ENCODE peak calls at places on chromosome 22, in eight cellular contexts. N, G, S, H, D, X, I and E are unnamed samples.
A peak's percentile ranks its signal among the peaks of the same experiment; 100 is the strongest.

GRCh38 chr22:49199224-49199623 is 628.4 kb downstream of the BRD1 start:
- DNase-seq in G (no peak), I (no peak), H (no peak), S (no peak), N (no peak), X (no peak), D (no peak), E (no peak)

GRCh38 chr22:20141186-20142077 is 9.4 kb downstream of the CCDC188 start:
- DNase-seq in S (no peak), I (no peak), D (no peak), N (no peak), G (no peak), H (peak; percentile 81), X (no peak), E (no peak)

GRCh38 chr22:19661156-19661555 is 53.1 kb upstream of the SEPTIN5 start:
- DNase-seq in D (no peak), I (no peak), N (no peak), H (no peak), G (no peak), S (no peak), X (no peak), E (no peak)

GRCh38 chr22:22031571-22031970 is 49.0 kb upstream of the TOP3B start:
- DNase-seq in H (no peak), I (no peak), D (no peak), G (no peak), S (no peak), X (no peak), N (no peak), E (no peak)

GRCh38 chr22:27583930-27584329 is 217.6 kb downstream of the MN1 start:
- DNase-seq in G (no peak), I (no peak), N (no peak), S (no peak), X (no peak), D (no peak), H (no peak), E (no peak)

GRCh38 chr22:47781427-47782111 is 1019.1 kb downstream of the TBC1D22A start:
- DNase-seq in S (no peak), H (no peak), I (no peak), G (no peak), D (no peak), X (no peak), N (no peak), E (no peak)

GRCh38 chr22:40797427-40797826 is 21.7 kb downstream of the SLC25A17 start:
- DNase-seq in I (no peak), S (no peak), H (peak; percentile 50), G (no peak), X (no peak), D (peak; percentile 38), N (no peak), E (no peak)

GRCh38 chr22:23225724-23226496 is 45.6 kb downstream of the BCR start:
- DNase-seq in I (no peak), X (peak; percentile 85), N (no peak), H (peak; percentile 47), S (peak; percentile 84), D (peak; percentile 64), G (no peak), E (no peak)

GRCh38 chr22:40588726-40589125 is 47.8 kb downstream of the MRTFA start:
- DNase-seq in N (no peak), H (peak; percentile 29), G (no peak), I (no peak), D (peak; percentile 42), S (peak; percentile 65), X (no peak), E (no peak)

GRCh38 chr22:19022755-19023154 is 86.7 kb upstream of the PRODH start:
- DNase-seq in X (no peak), N (no peak), H (no peak), I (no peak), S (no peak), G (no peak), D (no peak), E (no peak)

GRCh38 chr22:20175597-20175900 is 24.7 kb upstream of the CCDC188 start:
- DNase-seq in I (no peak), D (no peak), H (peak; percentile 4), G (no peak), X (no peak), S (no peak), N (no peak), E (no peak)

GRCh38 chr22:19722915-19723164 is 499 bp upstream of the GP1BB start:
- DNase-seq in X (no peak), H (no peak), G (no peak), D (no peak), I (peak; percentile 51), S (no peak), N (no peak), E (peak; percentile 40)

GRCh38 chr22:37051629-37052385 is at the start of gene KCTD17:
- DNase-seq in H (peak; percentile 50), D (peak; percentile 60), S (peak; percentile 53), G (no peak), X (peak; percentile 64), I (peak; percentile 79), N (peak; percentile 24), E (peak; percentile 80)

DNA sequence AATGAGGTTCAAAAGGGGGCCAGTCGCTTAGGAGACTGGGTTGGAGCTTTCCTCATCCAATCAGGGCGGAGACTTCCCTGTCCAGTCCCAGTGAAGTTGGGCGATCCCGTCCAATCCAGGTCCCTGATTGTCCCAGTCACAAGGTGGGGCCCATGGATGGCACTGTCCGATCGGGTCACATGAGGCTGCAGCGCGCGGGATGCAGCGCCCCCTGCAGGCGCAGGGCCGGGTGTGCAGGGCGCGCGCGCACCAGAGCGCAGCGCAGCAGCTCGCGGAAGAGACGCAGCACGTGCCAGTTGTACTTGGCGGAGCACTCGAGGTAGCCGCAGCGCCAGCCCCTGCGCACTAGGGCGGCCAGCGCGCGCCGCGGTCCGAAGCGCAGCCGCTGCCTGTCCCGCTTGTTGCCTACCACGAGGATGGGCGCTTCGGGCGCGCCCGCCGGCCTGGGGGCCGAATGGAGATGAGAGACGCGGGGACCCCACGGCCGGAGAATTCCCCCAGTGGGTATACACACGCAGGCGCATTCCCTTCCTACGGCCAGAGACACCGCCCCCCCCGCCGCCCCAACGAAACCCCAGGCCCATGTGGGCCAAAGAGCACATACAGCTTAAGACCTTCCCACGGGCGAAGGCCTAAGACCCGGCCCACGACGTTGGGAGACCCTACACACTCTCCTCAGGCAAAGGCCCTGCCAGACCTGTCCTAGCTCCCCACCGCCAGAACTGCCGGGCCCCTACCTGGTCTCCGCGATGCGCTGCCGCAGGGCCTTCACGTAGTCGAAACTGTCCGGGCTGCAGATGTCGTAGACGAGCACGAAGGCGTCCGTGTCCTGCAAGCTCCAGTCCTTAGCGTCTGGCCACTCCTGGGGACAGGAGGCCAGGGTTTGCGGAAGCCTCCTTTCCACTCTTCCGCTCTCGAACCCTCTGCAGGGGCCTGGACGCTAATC is 2.1 kb downstream of the RASL10A start:
- DNase-seq in I (peak; percentile 89), G (no peak), S (no peak), N (peak; percentile 34), H (no peak), D (peak; percentile 47), X (peak; percentile 50), E (peak; percentile 68)
- TF ChIP-seq EZH2 in I (no peak), G (no peak), S (no peak), N (no peak), H (peak; percentile 40), D (peak; percentile 14), X (no peak), E (no peak)

DNA sequence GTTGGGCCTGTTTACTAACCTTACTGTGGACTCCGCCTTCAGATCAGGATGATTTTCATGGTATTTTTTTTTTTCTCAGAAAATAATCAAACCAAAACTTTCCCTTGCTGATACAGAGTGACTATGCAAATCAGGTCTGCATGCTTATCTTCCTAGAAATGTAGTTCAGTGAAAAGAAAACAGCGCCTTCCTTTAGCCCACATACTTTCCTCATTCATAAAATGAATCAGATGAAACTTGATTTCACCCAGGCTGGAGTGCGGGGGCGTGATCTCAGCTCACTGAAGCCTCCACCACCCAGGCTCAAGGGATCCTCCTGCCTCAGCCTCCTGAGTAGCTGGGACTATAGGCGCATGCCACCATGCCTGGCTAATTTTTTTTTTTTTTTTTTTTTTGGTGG is 26.0 kb downstream of the ZNRF3 start:
- DNase-seq in S (no peak), D (no peak), N (no peak), G (peak; percentile 57), I (no peak), X (no peak), H (peak; percentile 68), E (no peak)
- H3K4me1 ChIP-seq in S (peaks cover 17% of the 10 kb centered on the region), D (peaks cover 16% of the 10 kb centered on the region), N (peaks cover 72% of the 10 kb centered on the region), G (peaks cover 23% of the 10 kb centered on the region), I (peaks cover 35% of the 10 kb centered on the region), X (no peaks in the 10 kb centered on the region), H (peaks cover 10% of the 10 kb centered on the region), E (peaks cover 30% of the 10 kb centered on the region)

GRCh38 chr22:39457047-39457545 is 284 bp downstream of the MGAT3 start:
- DNase-seq in D (no peak), H (no peak), I (no peak), S (no peak), G (no peak), X (no peak), N (no peak), E (peak; percentile 66)

GRCh38 chr22:39459681-39460080 is 2.9 kb downstream of the MGAT3 start:
- DNase-seq in G (no peak), I (no peak), D (no peak), H (no peak), X (no peak), N (no peak), S (no peak), E (no peak)

GRCh38 chr22:39456262-39457046 is at the start of gene MGAT3:
- DNase-seq in X (no peak), S (no peak), G (no peak), H (no peak), N (no peak), D (no peak), I (no peak), E (no peak)

GRCh38 chr22:39458443-39459083 is 1.8 kb downstream of the MGAT3 start:
- DNase-seq in D (no peak), G (no peak), N (no peak), S (no peak), H (no peak), I (no peak), X (no peak), E (no peak)

DNA sequence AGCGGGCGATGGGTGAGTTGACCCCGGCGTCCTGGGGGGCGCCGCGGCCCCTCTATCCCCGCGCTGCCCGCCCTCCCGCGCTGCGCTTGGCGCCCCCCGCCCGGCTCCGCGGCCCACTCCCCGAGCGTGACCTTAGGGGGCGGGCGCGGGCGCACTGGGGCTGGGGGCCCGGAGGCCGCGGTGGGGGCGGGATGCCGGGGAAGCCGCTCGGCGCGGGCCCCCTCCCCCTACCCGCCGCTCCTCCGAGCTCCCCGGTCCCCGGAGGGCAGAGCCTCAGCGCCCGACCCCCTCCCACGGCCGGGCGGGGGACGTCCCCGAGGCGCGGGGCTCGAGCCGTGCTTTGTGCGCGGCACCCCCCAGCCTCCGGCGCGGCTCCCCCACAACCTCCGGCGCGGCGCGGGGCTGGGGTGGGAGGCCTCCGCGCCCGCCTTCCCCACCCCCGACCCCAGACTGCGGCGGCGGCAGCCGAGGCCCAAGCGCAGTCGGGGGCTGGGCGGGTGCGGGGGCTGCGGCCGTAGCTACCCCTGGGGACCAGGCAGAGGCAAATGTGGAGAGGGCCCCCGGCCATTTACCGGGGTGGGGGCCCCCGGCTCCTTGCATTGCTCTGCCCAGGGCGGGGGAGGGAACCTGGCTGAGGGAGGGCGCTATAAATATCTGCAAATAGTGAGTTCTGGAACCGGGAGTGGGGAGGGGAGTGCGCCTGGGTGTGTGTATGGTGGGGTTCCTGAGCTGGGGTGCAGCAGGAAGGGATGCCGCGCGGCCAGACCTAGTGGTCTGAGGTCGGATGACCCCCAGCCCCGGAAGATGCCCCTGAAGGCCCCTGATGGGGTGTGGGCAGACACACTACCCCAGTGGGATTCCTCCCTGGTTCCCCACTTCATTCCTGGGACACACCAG is 982 bp downstream of the MGAT3 start:
- DNase-seq in G (no peak), H (no peak), D (no peak), X (no peak), S (no peak), I (no peak), N (no peak), E (peak; percentile 60)
- TF ChIP-seq EZH2 in G (no peak), H (peak; percentile 99), D (no peak), X (peak; percentile 87), S (peak; percentile 85), I (no peak), N (no peak), E (no peak)

GRCh38 chr22:43314611-43315010 is 28.6 kb downstream of the SCUBE1 start:
- DNase-seq in G (no peak), X (no peak), H (no peak), S (no peak), D (no peak), N (no peak), I (no peak), E (no peak)
- H3K4me1 ChIP-seq in G (no peaks in the 10 kb centered on the region), X (no peaks in the 10 kb centered on the region), H (no peaks in the 10 kb centered on the region), S (no peaks in the 10 kb centered on the region), D (no peaks in the 10 kb centered on the region), N (no peaks in the 10 kb centered on the region), I (no peaks in the 10 kb centered on the region), E (peaks cover 25% of the 10 kb centered on the region)